ENCODE peak calls at places on chromosomes 4 and X, in seven cellular contexts. B, Y, P, W, L, K and U are unnamed samples.

GRCh38 chr4:127145001-127145400 is 487.8 kb upstream of the INTU start:
- DNase-seq in L (no peak), W (no peak), P (no peak), B (no peak), K (no peak), Y (no peak), U (no peak)

GRCh38 chr4:138522366-138522765 is 280.2 kb upstream of the SLC7A11 start:
- DNase-seq in Y (peak), B (no peak), W (no peak), L (peak), K (no peak), P (no peak), U (peak)

GRCh38 chr4:74473155-74473811 is 28.3 kb downstream of the AREG start:
- DNase-seq in B (no peak), L (peak), W (peak), K (no peak), P (no peak), Y (peak), U (peak)

GRCh38 chr4:76579596-76580375 is 144.8 kb downstream of the SHROOM3 start:
- DNase-seq in L (no peak), P (no peak), W (no peak), K (no peak), Y (no peak), B (no peak), U (no peak)

GRCh38 chr4:173531085-173531965 is 1.3 kb upstream of the HAND2 start:
- DNase-seq in Y (no peak), K (no peak), L (no peak), W (peak), B (no peak), P (no peak), U (no peak)

GRCh38 chr4:40247350-40247749 is 50.5 kb downstream of the RHOH start:
- DNase-seq in P (no peak), Y (no peak), L (no peak), B (no peak), W (no peak), K (no peak), U (no peak)

GRCh38 chrX:74015379-74016019 is 288.5 kb upstream of the ZCCHC13 start:
- DNase-seq in L (peak), W (peak), Y (peak), P (no peak), B (peak), K (peak), U (peak)

GRCh38 chr4:31647776-31648175 is 927.6 kb downstream of the PCDH7 start:
- DNase-seq in B (no peak), L (no peak), Y (peak), P (no peak), W (no peak), K (no peak), U (no peak)

GRCh38 chr4:38180456-38180855 is 220.3 kb downstream of the PTTG2 start:
- DNase-seq in K (no peak), P (no peak), W (no peak), L (no peak), Y (peak), B (no peak), U (no peak)

GRCh38 chrX:103256651-103257050 is 1.7 kb upstream of the TCEAL8 start:
- DNase-seq in P (no peak), Y (no peak), L (no peak), W (no peak), K (no peak), B (no peak), U (no peak)

GRCh38 chr4:177579649-177580048 is 137.4 kb upstream of the AGA start:
- DNase-seq in K (no peak), Y (no peak), B (no peak), L (no peak), W (no peak), P (no peak), U (no peak)

GRCh38 chr4:94941706-94942105 is 184.0 kb downstream of the BMPR1B start:
- DNase-seq in W (no peak), B (no peak), K (no peak), L (no peak), P (no peak), Y (no peak), U (no peak)

GRCh38 chr4:107689912-107690587 is 30.0 kb downstream of the PAPSS1 start:
- DNase-seq in Y (peak), K (no peak), L (peak), B (no peak), P (no peak), W (no peak), U (peak)

GRCh38 chrX:7233632-7234406 is 85.9 kb upstream of the PUDP start:
- DNase-seq in W (no peak), L (no peak), P (no peak), B (no peak), Y (no peak), K (no peak), U (peak)

GRCh38 chrX:142891046-142891445 is 134.7 kb upstream of the SPANXN4 start:
- DNase-seq in L (no peak), K (no peak), W (no peak), Y (no peak), P (no peak), B (no peak), U (no peak)

GRCh38 chrX:28223991-28224390 is 242.7 kb upstream of the DCAF8L1 start:
- DNase-seq in K (no peak), L (no peak), B (no peak), W (no peak), Y (no peak), P (no peak), U (no peak)

GRCh38 chr4:26235500-26235899 is 85.3 kb upstream of the RBPJ start:
- DNase-seq in L (peak), W (peak), B (no peak), K (no peak), Y (peak), P (no peak), U (peak)

GRCh38 chr4:3484057-3484973 is 21.2 kb downstream of the DOK7 start:
- DNase-seq in Y (peak), L (no peak), P (peak), W (peak), K (no peak), B (no peak), U (no peak)

GRCh38 chrX:1743105-1743504 is 128.2 kb downstream of the ASMT start:
- DNase-seq in K (no peak), L (no peak), Y (no peak), B (no peak), W (no peak), P (no peak), U (no peak)

GRCh38 chr4:53702334-53703266 is 111.3 kb upstream of the LNX1 start:
- DNase-seq in L (peak), P (peak), W (peak), Y (peak), K (no peak), B (no peak), U (peak)
- TF ChIP-seq CTCF in L (peak), P (no peak), W (no peak), Y (no peak), K (no peak), B (no peak), U (peak)

GRCh38 chrX:136954930-136955329 is 74.4 kb upstream of the RBMX start:
- DNase-seq in L (peak), W (no peak), B (no peak), Y (peak), K (no peak), P (no peak), U (peak)
- TF ChIP-seq CTCF in L (peak), W (no peak), B (no peak), Y (peak), K (peak), P (no peak), U (peak)

GRCh38 chrX:109393859-109394258 is 88.0 kb downstream of the GUCY2F start:
- DNase-seq in L (no peak), P (no peak), Y (peak), W (no peak), K (no peak), B (no peak), U (no peak)
- TF ChIP-seq CTCF in L (no peak), P (no peak), Y (no peak), W (no peak), K (no peak), B (no peak), U (no peak)

GRCh38 chrX:551306-551705 is 79.3 kb upstream of the SHOX start:
- DNase-seq in P (no peak), B (no peak), W (no peak), K (no peak), Y (no peak), L (no peak), U (no peak)
- TF ChIP-seq CTCF in P (peak), B (no peak), W (no peak), K (no peak), Y (no peak), L (no peak), U (no peak)